ENCODE peak calls at places on chromosomes 4 and X, in seven cellular contexts. I is HepG2, R is K562, D is HCT116, Q is SK-N-SH, C is GM12878, J is H1. O is an unnamed sample.

GRCh38 chrX:81708506-81708905 is 506.6 kb downstream of the SH3BGRL start:
- DNase-seq in D (no peak), Q (no peak), C (no peak), J (no peak), I (no peak), R (no peak), O (peak; percentile 0)

GRCh38 chr4:117968606-117969005 is 65.7 kb upstream of the NDST3 start:
- DNase-seq in Q (no peak), I (no peak), D (no peak), J (no peak), R (no peak), C (no peak), O (no peak)

GRCh38 chr4:23476514-23477090 is 413.2 kb downstream of the PPARGC1A start:
- DNase-seq in R (no peak), C (no peak), Q (no peak), D (no peak), I (no peak), J (no peak), O (no peak)

GRCh38 chrX:22278375-22278774 is 5.7 kb downstream of the CBLL2 start:
- DNase-seq in J (no peak), I (no peak), C (no peak), D (no peak), R (no peak), Q (no peak), O (peak; percentile 14)

GRCh38 chrX:48945517-48946348 is 11.7 kb downstream of the OTUD5 start:
- DNase-seq in J (no peak), R (peak; percentile 39), D (peak; percentile 6), Q (peak; percentile 75), I (peak; percentile 40), C (no peak), O (peak; percentile 49)

GRCh38 chr4:4182835-4183568 is 43.7 kb downstream of the OTOP1 start:
- DNase-seq in J (peak; percentile 39), C (no peak), R (peak; percentile 61), I (peak; percentile 57), D (peak; percentile 7), Q (peak; percentile 21), O (peak; percentile 36)

GRCh38 chrX:101485212-101486064 is at the start of gene ARMCX4:
- DNase-seq in C (no peak), Q (peak; percentile 87), I (no peak), R (no peak), J (peak; percentile 41), D (no peak), O (peak; percentile 24)

GRCh38 chr4:4980818-4981217 is 38.4 kb downstream of the CYTL1 start:
- DNase-seq in D (no peak), I (no peak), J (no peak), R (no peak), C (no peak), Q (no peak), O (no peak)

GRCh38 chr4:180767330-180767729 is 1475.9 kb upstream of the TENM3 start:
- DNase-seq in D (no peak), Q (no peak), J (no peak), C (no peak), I (no peak), R (no peak), O (no peak)

GRCh38 chr4:95572304-95572991 is 23.7 kb upstream of the UNC5C start:
- DNase-seq in D (no peak), C (no peak), J (no peak), I (no peak), R (no peak), Q (no peak), O (no peak)

GRCh38 chr4:40557741-40558140 is 71.9 kb downstream of the RBM47 start:
- DNase-seq in C (no peak), R (no peak), J (no peak), D (no peak), Q (no peak), I (no peak), O (no peak)

GRCh38 chr4:140689628-140690027 is 66.6 kb downstream of the TBC1D9 start:
- DNase-seq in Q (no peak), D (no peak), I (no peak), C (no peak), J (no peak), R (no peak), O (no peak)

GRCh38 chr4:111628437-111628836 is 516.8 kb upstream of the FAM241A start:
- DNase-seq in I (no peak), C (no peak), R (no peak), Q (no peak), J (no peak), D (no peak), O (no peak)

GRCh38 chr4:104491396-104491821 is 3.3 kb downstream of the CXXC4 start:
- DNase-seq in R (peak; percentile 49), I (no peak), J (no peak), Q (peak; percentile 75), C (no peak), D (no peak), O (peak; percentile 6)

GRCh38 chr4:163070023-163070422 is 96.7 kb downstream of the NAF1 start:
- DNase-seq in J (no peak), I (no peak), R (no peak), D (no peak), C (no peak), Q (no peak), O (no peak)

GRCh38 chr4:146342600-146343192 is 128.4 kb downstream of the REELD1 start:
- DNase-seq in R (peak; percentile 25), C (no peak), I (no peak), D (no peak), J (no peak), Q (peak; percentile 32), O (no peak)

GRCh38 chrX:133294126-133294525 is 76.0 kb upstream of the TFDP3 start:
- DNase-seq in R (no peak), I (no peak), D (no peak), C (no peak), J (no peak), Q (no peak), O (no peak)

GRCh38 chr4:154985673-154986072 is 204.6 kb downstream of the RBM46 start:
- DNase-seq in I (no peak), Q (no peak), R (no peak), J (no peak), C (no peak), D (no peak), O (no peak)

GRCh38 chr4:154984616-154985015 is 203.5 kb downstream of the RBM46 start:
- DNase-seq in J (no peak), D (no peak), I (no peak), C (no peak), R (no peak), Q (no peak), O (no peak)

GRCh38 chr4:154983714-154984113 is 202.6 kb downstream of the RBM46 start:
- DNase-seq in Q (no peak), R (no peak), D (no peak), C (no peak), I (no peak), J (no peak), O (no peak)

GRCh38 chr4:154984148-154984547 is 203.1 kb downstream of the RBM46 start:
- DNase-seq in C (peak; percentile 32), R (no peak), Q (no peak), J (no peak), I (no peak), D (no peak), O (no peak)

DNA sequence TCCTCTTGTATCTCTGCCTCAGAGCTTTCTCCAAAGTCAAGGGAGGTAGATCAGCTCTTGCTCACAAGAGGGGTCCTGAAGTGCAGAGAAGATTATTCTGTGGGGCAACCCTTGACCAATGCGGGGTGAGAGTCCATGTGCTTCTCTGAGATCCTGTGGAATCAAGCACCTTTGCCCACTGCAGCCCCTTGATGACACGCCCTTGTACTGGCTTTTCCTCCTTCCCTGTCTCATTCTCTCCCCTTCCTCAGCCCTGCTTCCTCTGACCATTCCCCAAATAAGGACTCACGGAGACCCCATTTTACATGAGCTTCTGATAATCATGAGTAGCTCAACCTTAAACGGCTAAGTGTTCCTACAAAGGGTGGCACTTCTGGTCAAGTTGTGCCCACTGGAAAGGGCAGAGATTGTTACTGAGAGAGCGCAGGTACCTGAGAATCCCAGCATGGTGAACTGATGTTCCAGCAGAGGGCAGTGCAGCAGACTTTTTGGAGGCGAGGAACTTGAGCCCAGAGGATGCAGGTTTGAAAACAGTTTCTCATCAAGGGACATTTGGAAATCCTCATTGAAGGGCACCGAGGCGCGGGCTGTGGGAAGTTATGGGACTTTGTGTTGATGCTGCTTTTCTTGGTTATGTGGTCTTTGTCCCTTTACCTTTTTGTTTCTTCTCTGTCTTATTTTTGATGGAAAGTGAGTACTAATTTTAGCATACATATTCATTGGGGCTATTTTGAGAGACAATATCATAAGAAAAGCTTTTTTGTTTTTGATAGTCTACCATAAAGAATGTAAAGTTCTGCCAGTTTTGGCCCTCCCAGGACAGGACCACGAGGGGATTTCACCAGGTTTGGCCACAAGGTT is 201.3 kb downstream of the RBM46 start:
- DNase-seq in J (peak; percentile 38), R (peak; percentile 7), Q (peak; percentile 58), I (peak; percentile 32), C (peak; percentile 15), D (peak; percentile 58), O (peak; percentile 72)
- TF ChIP-seq JUND in J (no peak), R (no peak), Q (no peak), I (no peak), C (no peak), D (no peak), O (no peak)

DNA sequence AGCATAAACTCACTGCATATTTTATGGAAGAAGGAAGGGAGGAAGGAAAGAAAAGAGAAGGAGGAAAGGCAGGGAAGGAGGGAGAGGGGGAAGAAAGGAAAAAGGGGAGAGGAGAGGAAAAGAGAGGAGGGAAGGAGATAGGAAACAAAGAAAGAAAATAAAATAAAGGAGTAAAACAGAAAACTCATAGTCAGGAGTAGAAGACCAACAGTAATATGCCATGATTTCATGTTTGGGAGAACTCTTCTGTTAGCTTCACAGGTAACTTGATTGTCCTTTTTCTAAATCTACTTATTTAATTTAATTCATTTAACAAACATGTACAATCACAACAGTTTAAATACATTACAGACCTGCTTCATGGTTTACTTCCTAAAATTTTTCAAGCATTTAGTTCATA is 46.8 kb upstream of the SGMS2 start:
- DNase-seq in D (no peak), J (no peak), Q (no peak), I (no peak), R (no peak), C (no peak), O (no peak)
- TF ChIP-seq JUND in D (no peak), J (no peak), Q (no peak), I (no peak), R (no peak), C (no peak), O (no peak)

GRCh38 chr4:2416564-2417195 is 1.8 kb downstream of the ZFYVE28 start:
- DNase-seq in C (no peak), I (no peak), R (peak; percentile 54), D (no peak), Q (peak; percentile 63), J (no peak), O (no peak)
- TF ChIP-seq JUND in C (no peak), I (no peak), R (no peak), D (no peak), Q (no peak), J (no peak), O (no peak)

GRCh38 chr4:173005912-173006633 is 162.5 kb upstream of the GALNT7 start:
- DNase-seq in I (no peak), D (no peak), R (no peak), Q (no peak), J (no peak), C (no peak), O (no peak)
- TF ChIP-seq JUND in I (no peak), D (no peak), R (no peak), Q (no peak), J (no peak), C (no peak), O (no peak)

O was measured in T47D.